ENCODE peak calls at places on chromosome 18, in four cellular contexts. W is cardiac fibroblast, N is lung microvascular endothelial cell, J is GM10248. Y is an unnamed sample.
A peak's percentile ranks its signal among the peaks of the same experiment; 100 is the strongest.

GRCh38 chr18:23805898-23806297 is 116.6 kb downstream of the LAMA3 start:
- DNase-seq in J (no peak), N (peak; percentile 54), W (peak; percentile 85), Y (no peak)

GRCh38 chr18:39513187-39513586 is 1947.6 kb upstream of the CELF4 start:
- DNase-seq in J (no peak), N (no peak), W (no peak), Y (no peak)

GRCh38 chr18:51447351-51447896 is 249.9 kb upstream of the MEX3C start:
- DNase-seq in W (no peak), J (no peak), N (no peak), Y (no peak)

GRCh38 chr18:42112657-42113420 is 157.8 kb downstream of the PIK3C3 start:
- DNase-seq in N (no peak), W (peak; percentile 5), J (no peak), Y (no peak)

GRCh38 chr18:23228102-23229051 is 93.1 kb downstream of the CABLES1 start:
- DNase-seq in N (peak; percentile 62), J (peak; percentile 66), W (peak; percentile 65), Y (peak; percentile 47)

GRCh38 chr18:46260016-46260878 is 156.1 kb downstream of the HAUS1 start:
- DNase-seq in W (peak; percentile 74), N (no peak), J (no peak), Y (no peak)

GRCh38 chr18:75165926-75166325 is 43.0 kb downstream of the PTGR3 start:
- DNase-seq in N (no peak), W (no peak), J (no peak), Y (no peak)

GRCh38 chr18:5410582-5410981 is 115.1 kb upstream of the ZBTB14 start:
- DNase-seq in N (no peak), J (no peak), W (no peak), Y (no peak)

GRCh38 chr18:44781890-44782289 is 101.2 kb downstream of the SETBP1 start:
- DNase-seq in N (no peak), W (peak; percentile 52), J (no peak), Y (no peak)

GRCh38 chr18:3651266-3651665 is 201.3 kb downstream of the TGIF1 start:
- DNase-seq in J (no peak), W (no peak), N (no peak), Y (no peak)

GRCh38 chr18:36461551-36461987 is 164.1 kb downstream of the FHOD3 start:
- DNase-seq in N (no peak), J (no peak), W (peak; percentile 22), Y (no peak)

GRCh38 chr18:63131106-63131943 is 188.2 kb downstream of the BCL2 start:
- DNase-seq in J (no peak), N (peak; percentile 60), W (peak; percentile 77), Y (peak; percentile 60)